ENCODE peak calls at places on chromosomes 11 and 22, in nine cellular contexts. One of them, this sample, is unnamed.

GRCh38 chr22:43155789-43156188 is 4.4 kb downstream of the TSPO start:
- DNase-seq in H7: no peak
- DNase-seq in effector CD4-positive, alpha-beta T cell: no peak
- DNase-seq in LHCN-M2: peak
- DNase-seq in CD8-positive, alpha-beta memory T cell: no peak
- DNase-seq in left ventricle myocardium superior: no peak
- DNase-seq in activated CD4-positive, alpha-beta T cell treated with anti-CD3 and anti-CD28 coated beads, Interleukin-2, amount 50 U/mL, for 4 hours: no peak
- DNase-seq in Peyer's patch: no peak
- DNase-seq in HS-5: no peak
- DNase-seq in this sample: no peak

GRCh38 chr11:116931206-116931953 is 94.0 kb upstream of the APOA1 start:
- DNase-seq in H7: no peak
- DNase-seq in effector CD4-positive, alpha-beta T cell: peak
- DNase-seq in LHCN-M2: peak
- DNase-seq in CD8-positive, alpha-beta memory T cell: peak
- DNase-seq in left ventricle myocardium superior: no peak
- DNase-seq in activated CD4-positive, alpha-beta T cell treated with anti-CD3 and anti-CD28 coated beads, Interleukin-2, amount 50 U/mL, for 4 hours: no peak
- DNase-seq in Peyer's patch: peak
- DNase-seq in HS-5: no peak
- DNase-seq in this sample: peak

GRCh38 chr11:10233581-10233980 is 60.4 kb downstream of the SBF2 start:
- DNase-seq in H7: no peak
- DNase-seq in effector CD4-positive, alpha-beta T cell: no peak
- DNase-seq in LHCN-M2: peak
- DNase-seq in CD8-positive, alpha-beta memory T cell: no peak
- DNase-seq in left ventricle myocardium superior: no peak
- DNase-seq in activated CD4-positive, alpha-beta T cell treated with anti-CD3 and anti-CD28 coated beads, Interleukin-2, amount 50 U/mL, for 4 hours: no peak
- DNase-seq in Peyer's patch: no peak
- DNase-seq in HS-5: peak
- DNase-seq in this sample: no peak

GRCh38 chr11:87967459-87967858 is 207.8 kb downstream of the RAB38 start:
- DNase-seq in H7: no peak
- DNase-seq in effector CD4-positive, alpha-beta T cell: no peak
- DNase-seq in LHCN-M2: no peak
- DNase-seq in CD8-positive, alpha-beta memory T cell: no peak
- DNase-seq in left ventricle myocardium superior: no peak
- DNase-seq in activated CD4-positive, alpha-beta T cell treated with anti-CD3 and anti-CD28 coated beads, Interleukin-2, amount 50 U/mL, for 4 hours: no peak
- DNase-seq in Peyer's patch: no peak
- DNase-seq in HS-5: no peak
- DNase-seq in this sample: no peak

GRCh38 chr22:39308614-39309363 is 10.6 kb downstream of the RPL3 start:
- DNase-seq in H7: peak
- DNase-seq in effector CD4-positive, alpha-beta T cell: no peak
- DNase-seq in LHCN-M2: peak
- DNase-seq in CD8-positive, alpha-beta memory T cell: no peak
- DNase-seq in left ventricle myocardium superior: peak
- DNase-seq in activated CD4-positive, alpha-beta T cell treated with anti-CD3 and anti-CD28 coated beads, Interleukin-2, amount 50 U/mL, for 4 hours: no peak
- DNase-seq in Peyer's patch: no peak
- DNase-seq in HS-5: peak
- DNase-seq in this sample: no peak

GRCh38 chr11:77411238-77411637 is 62.7 kb downstream of the PAK1 start:
- DNase-seq in H7: no peak
- DNase-seq in effector CD4-positive, alpha-beta T cell: no peak
- DNase-seq in LHCN-M2: no peak
- DNase-seq in CD8-positive, alpha-beta memory T cell: peak
- DNase-seq in left ventricle myocardium superior: peak
- DNase-seq in activated CD4-positive, alpha-beta T cell treated with anti-CD3 and anti-CD28 coated beads, Interleukin-2, amount 50 U/mL, for 4 hours: no peak
- DNase-seq in Peyer's patch: peak
- DNase-seq in HS-5: no peak
- DNase-seq in this sample: peak

GRCh38 chr11:66727282-66727882 is 1.6 kb downstream of the SPTBN2 start:
- DNase-seq in H7: no peak
- DNase-seq in effector CD4-positive, alpha-beta T cell: no peak
- DNase-seq in LHCN-M2: no peak
- DNase-seq in CD8-positive, alpha-beta memory T cell: no peak
- DNase-seq in left ventricle myocardium superior: peak
- DNase-seq in activated CD4-positive, alpha-beta T cell treated with anti-CD3 and anti-CD28 coated beads, Interleukin-2, amount 50 U/mL, for 4 hours: no peak
- DNase-seq in Peyer's patch: no peak
- DNase-seq in HS-5: no peak
- DNase-seq in this sample: no peak

GRCh38 chr11:9955387-9955786 is 291.5 kb downstream of the SWAP70 start:
- DNase-seq in H7: no peak
- DNase-seq in effector CD4-positive, alpha-beta T cell: no peak
- DNase-seq in LHCN-M2: no peak
- DNase-seq in CD8-positive, alpha-beta memory T cell: no peak
- DNase-seq in left ventricle myocardium superior: no peak
- DNase-seq in activated CD4-positive, alpha-beta T cell treated with anti-CD3 and anti-CD28 coated beads, Interleukin-2, amount 50 U/mL, for 4 hours: no peak
- DNase-seq in Peyer's patch: no peak
- DNase-seq in HS-5: no peak
- DNase-seq in this sample: no peak

GRCh38 chr11:60914620-60915249 is 777 bp downstream of the TMEM109 start:
- DNase-seq in H7: no peak
- DNase-seq in effector CD4-positive, alpha-beta T cell: no peak
- DNase-seq in LHCN-M2: peak
- DNase-seq in CD8-positive, alpha-beta memory T cell: no peak
- DNase-seq in left ventricle myocardium superior: peak
- DNase-seq in activated CD4-positive, alpha-beta T cell treated with anti-CD3 and anti-CD28 coated beads, Interleukin-2, amount 50 U/mL, for 4 hours: no peak
- DNase-seq in Peyer's patch: peak
- DNase-seq in HS-5: no peak
- DNase-seq in this sample: peak

GRCh38 chr11:12539570-12539969 is 134.7 kb upstream of the TEAD1 start:
- DNase-seq in H7: no peak
- DNase-seq in effector CD4-positive, alpha-beta T cell: no peak
- DNase-seq in LHCN-M2: peak
- DNase-seq in CD8-positive, alpha-beta memory T cell: no peak
- DNase-seq in left ventricle myocardium superior: no peak
- DNase-seq in activated CD4-positive, alpha-beta T cell treated with anti-CD3 and anti-CD28 coated beads, Interleukin-2, amount 50 U/mL, for 4 hours: no peak
- DNase-seq in Peyer's patch: no peak
- DNase-seq in HS-5: peak
- DNase-seq in this sample: no peak